ENCODE peak calls at places on chromosomes 6 and 20, in six cellular contexts. One of them, this sample, is unnamed.

GRCh38 chr6:166415306-166415705 is 32.6 kb upstream of the MPC1 start:
- DNase-seq in IMR-90: no peak
- DNase-seq in GM23338: no peak
- DNase-seq in H1: no peak
- DNase-seq in SK-N-SH: no peak
- DNase-seq in neural progenitor cell: no peak
- DNase-seq in this sample: peak; percentile 69

GRCh38 chr6:116102856-116103255 is 2.2 kb downstream of the NT5DC1 start:
- DNase-seq in H1: no peak
- DNase-seq in GM23338: no peak
- DNase-seq in neural progenitor cell: no peak
- DNase-seq in SK-N-SH: no peak
- DNase-seq in IMR-90: no peak
- DNase-seq in this sample: no peak

GRCh38 chr20:43955244-43956191 is 40.9 kb downstream of the TOX2 start:
- DNase-seq in H1: no peak
- DNase-seq in IMR-90: peak; percentile 92
- DNase-seq in GM23338: no peak
- DNase-seq in SK-N-SH: no peak
- DNase-seq in neural progenitor cell: no peak
- DNase-seq in this sample: peak; percentile 77

GRCh38 chr20:16397053-16397452 is 176.2 kb downstream of the KIF16B start:
- DNase-seq in GM23338: no peak
- DNase-seq in H1: no peak
- DNase-seq in neural progenitor cell: no peak
- DNase-seq in IMR-90: no peak
- DNase-seq in SK-N-SH: no peak
- DNase-seq in this sample: no peak

GRCh38 chr6:123855493-123855892 is 51.8 kb downstream of the NKAIN2 start:
- DNase-seq in H1: no peak
- DNase-seq in SK-N-SH: no peak
- DNase-seq in IMR-90: no peak
- DNase-seq in neural progenitor cell: no peak
- DNase-seq in GM23338: no peak
- DNase-seq in this sample: no peak

GRCh38 chr6:63180367-63180766 is 30.9 kb upstream of the FKBP1C start:
- DNase-seq in SK-N-SH: no peak
- DNase-seq in neural progenitor cell: no peak
- DNase-seq in IMR-90: no peak
- DNase-seq in GM23338: no peak
- DNase-seq in H1: no peak
- DNase-seq in this sample: no peak

GRCh38 chr20:52996726-52997125 is 24.6 kb downstream of the TSHZ2 start:
- DNase-seq in GM23338: no peak
- DNase-seq in neural progenitor cell: peak; percentile 9
- DNase-seq in IMR-90: no peak
- DNase-seq in H1: no peak
- DNase-seq in SK-N-SH: no peak
- DNase-seq in this sample: no peak

GRCh38 chr20:34781250-34781649 is 44.2 kb downstream of the NCOA6 start:
- DNase-seq in IMR-90: no peak
- DNase-seq in SK-N-SH: peak; percentile 8
- DNase-seq in H1: no peak
- DNase-seq in GM23338: no peak
- DNase-seq in neural progenitor cell: no peak
- DNase-seq in this sample: no peak

GRCh38 chr6:100088009-100088408 is 94.0 kb upstream of the MCHR2 start:
- DNase-seq in SK-N-SH: no peak
- DNase-seq in H1: no peak
- DNase-seq in neural progenitor cell: no peak
- DNase-seq in GM23338: no peak
- DNase-seq in IMR-90: peak; percentile 73
- DNase-seq in this sample: no peak

GRCh38 chr6:1787894-1788293 is 178.2 kb downstream of the FOXC1 start:
- DNase-seq in IMR-90: peak; percentile 65
- DNase-seq in GM23338: no peak
- DNase-seq in H1: no peak
- DNase-seq in neural progenitor cell: no peak
- DNase-seq in SK-N-SH: no peak
- DNase-seq in this sample: no peak

GRCh38 chr6:67679566-67680296 is 955.4 kb upstream of the ADGRB3 start:
- DNase-seq in H1: no peak
- DNase-seq in SK-N-SH: no peak
- DNase-seq in neural progenitor cell: no peak
- DNase-seq in IMR-90: no peak
- DNase-seq in GM23338: no peak
- DNase-seq in this sample: no peak

GRCh38 chr20:32685541-32686529 is 12.1 kb upstream of the C20orf203 start:
- DNase-seq in GM23338: no peak
- DNase-seq in IMR-90: peak; percentile 93
- DNase-seq in SK-N-SH: peak; percentile 52
- DNase-seq in H1: no peak
- DNase-seq in neural progenitor cell: peak; percentile 56
- DNase-seq in this sample: no peak

GRCh38 chr6:75609639-75610590 is 8.2 kb downstream of the SENP6 start:
- DNase-seq in SK-N-SH: no peak
- DNase-seq in H1: no peak
- DNase-seq in GM23338: peak; percentile 52
- DNase-seq in IMR-90: peak; percentile 77
- DNase-seq in neural progenitor cell: no peak
- DNase-seq in this sample: no peak
- H3K4me3 ChIP-seq in SK-N-SH: no peak overlapping the region
- H3K4me3 ChIP-seq in H1: no peak overlapping the region
- H3K4me3 ChIP-seq in GM23338: no peak overlapping the region
- H3K4me3 ChIP-seq in IMR-90: no peak overlapping the region
- H3K4me3 ChIP-seq in neural progenitor cell: no peak overlapping the region
- H3K4me3 ChIP-seq in this sample: no peak overlapping the region

DNA sequence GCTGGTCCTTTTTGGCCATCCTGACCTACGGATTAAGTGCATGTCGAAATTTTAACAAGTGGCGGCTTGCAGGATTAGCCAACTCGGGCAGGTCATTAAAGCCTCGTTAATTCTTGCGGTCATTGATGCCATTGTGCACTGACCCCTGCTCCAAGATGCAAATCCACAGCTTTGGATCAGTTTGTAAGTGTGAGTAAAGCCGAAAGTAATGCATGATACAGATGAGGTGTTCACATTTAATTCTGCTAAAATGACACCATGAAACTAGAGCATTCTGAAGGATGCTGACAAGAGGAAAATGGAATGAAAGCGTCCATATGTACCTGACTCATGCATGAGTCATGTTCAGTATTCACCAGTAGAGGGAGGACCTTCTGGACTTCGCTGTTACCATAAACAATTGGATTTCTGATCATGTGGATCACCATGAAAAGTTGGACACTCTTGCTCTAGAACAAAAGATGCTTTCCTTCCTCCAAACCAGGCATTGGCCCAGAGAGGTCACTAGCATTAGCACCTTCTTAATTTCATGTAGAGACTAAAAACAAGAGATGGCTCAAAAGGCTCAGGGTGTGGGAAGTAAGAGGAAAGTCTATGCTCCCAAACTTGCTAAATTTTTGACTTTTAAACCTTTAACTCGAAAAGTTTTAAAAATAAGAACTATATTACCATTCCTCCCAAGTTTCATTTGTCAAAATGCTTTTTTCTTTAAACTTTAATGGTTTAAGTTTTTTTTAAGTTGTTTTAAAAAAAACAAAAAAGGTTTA is 48.0 kb downstream of the MUC22 start:
- DNase-seq in IMR-90: peak; percentile 98
- DNase-seq in H1: no peak
- DNase-seq in neural progenitor cell: peak; percentile 83
- DNase-seq in SK-N-SH: peak; percentile 42
- DNase-seq in GM23338: peak; percentile 36
- DNase-seq in this sample: no peak
- TF ChIP-seq CTCF in IMR-90: peak; percentile 51
- TF ChIP-seq CTCF in H1: peak; percentile 14
- TF ChIP-seq CTCF in neural progenitor cell: peak; percentile 56
- TF ChIP-seq CTCF in SK-N-SH: peak; percentile 53
- TF ChIP-seq CTCF in GM23338: peak; percentile 65
- TF ChIP-seq CTCF in this sample: peak; percentile 64

DNA sequence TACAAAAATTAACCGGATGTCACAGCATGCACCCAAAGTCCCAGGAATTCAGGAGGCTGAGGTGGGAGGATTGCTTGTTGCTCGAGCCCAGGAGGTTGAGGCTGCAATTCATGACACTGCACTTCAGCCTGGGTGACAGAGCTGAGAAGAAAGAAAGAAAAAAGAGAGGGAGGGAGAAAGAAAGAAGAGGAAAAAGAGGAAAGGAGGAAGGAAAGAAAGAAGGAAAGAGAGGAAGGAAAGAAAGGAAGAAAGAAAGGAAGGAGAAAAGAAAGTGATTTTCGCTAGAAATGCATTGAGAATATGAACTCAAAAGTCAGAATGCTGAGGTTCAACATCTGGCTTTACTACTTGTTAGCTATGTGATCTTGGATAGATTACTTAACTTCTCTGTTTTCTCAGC is 6.6 kb downstream of the SENP6 start:
- DNase-seq in neural progenitor cell: no peak
- DNase-seq in H1: no peak
- DNase-seq in SK-N-SH: no peak
- DNase-seq in GM23338: no peak
- DNase-seq in IMR-90: no peak
- DNase-seq in this sample: no peak
- H4K20me1 ChIP-seq in neural progenitor cell: peaks cover 66% of the 10 kb centered on the region
- H4K20me1 ChIP-seq in H1: peaks cover 20% of the 10 kb centered on the region
- H4K20me1 ChIP-seq in SK-N-SH: peaks cover 100% of the 10 kb centered on the region
- H4K20me1 ChIP-seq in GM23338: peaks cover 37% of the 10 kb centered on the region
- H4K20me1 ChIP-seq in IMR-90: peaks cover 91% of the 10 kb centered on the region
- H4K20me1 ChIP-seq in this sample: peaks cover 80% of the 10 kb centered on the region

DNA sequence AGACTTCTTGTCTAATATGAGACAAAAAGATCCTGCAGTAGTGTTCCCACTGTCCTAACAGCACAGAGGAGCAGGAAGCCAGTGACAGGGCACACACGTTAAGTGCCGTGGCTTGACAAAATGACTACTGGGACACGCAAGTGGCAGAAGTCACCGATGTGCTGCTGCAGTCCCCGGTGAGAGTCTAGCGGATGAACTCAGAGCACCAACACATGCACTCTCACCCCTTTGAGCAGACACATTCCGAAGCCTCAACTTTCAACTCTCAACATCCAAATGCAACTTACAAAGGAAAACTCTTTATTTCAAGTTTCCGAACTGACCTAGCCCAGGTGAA is 894 bp downstream of the LAMA4 start:
- DNase-seq in H1: no peak
- DNase-seq in GM23338: no peak
- DNase-seq in IMR-90: no peak
- DNase-seq in SK-N-SH: peak; percentile 50
- DNase-seq in neural progenitor cell: peak; percentile 17
- DNase-seq in this sample: no peak
- H3K4me3 ChIP-seq in H1: peak overlapping the region; percentile 73
- H3K4me3 ChIP-seq in GM23338: peak overlapping the region; percentile 88
- H3K4me3 ChIP-seq in IMR-90: peak overlapping the region; percentile 89
- H3K4me3 ChIP-seq in SK-N-SH: peak overlapping the region; percentile 63
- H3K4me3 ChIP-seq in neural progenitor cell: peak overlapping the region; percentile 56
- H3K4me3 ChIP-seq in this sample: no peak overlapping the region

GRCh38 chr6:73985891-73986290 is 289.9 kb downstream of the CD109 start:
- DNase-seq in neural progenitor cell: peak; percentile 39
- DNase-seq in IMR-90: no peak
- DNase-seq in SK-N-SH: no peak
- DNase-seq in H1: peak; percentile 7
- DNase-seq in GM23338: peak; percentile 43
- DNase-seq in this sample: no peak
- TF ChIP-seq CTCF in neural progenitor cell: peak; percentile 41
- TF ChIP-seq CTCF in IMR-90: no peak
- TF ChIP-seq CTCF in SK-N-SH: no peak
- TF ChIP-seq CTCF in H1: peak; percentile 80
- TF ChIP-seq CTCF in GM23338: peak; percentile 50
- TF ChIP-seq CTCF in this sample: no peak

GRCh38 chr20:57698867-57699275 is 10.9 kb downstream of the PMEPA1 start:
- DNase-seq in SK-N-SH: no peak
- DNase-seq in H1: no peak
- DNase-seq in IMR-90: no peak
- DNase-seq in GM23338: no peak
- DNase-seq in neural progenitor cell: no peak
- DNase-seq in this sample: no peak

GRCh38 chr20:57695940-57696339 is 13.9 kb downstream of the PMEPA1 start:
- DNase-seq in IMR-90: no peak
- DNase-seq in GM23338: no peak
- DNase-seq in SK-N-SH: no peak
- DNase-seq in H1: no peak
- DNase-seq in neural progenitor cell: no peak
- DNase-seq in this sample: no peak

GRCh38 chr20:57698191-57698866 is 11.5 kb downstream of the PMEPA1 start:
- DNase-seq in GM23338: no peak
- DNase-seq in SK-N-SH: peak; percentile 57
- DNase-seq in neural progenitor cell: no peak
- DNase-seq in IMR-90: peak; percentile 98
- DNase-seq in H1: no peak
- DNase-seq in this sample: no peak

GRCh38 chr20:57696401-57696961 is 13.3 kb downstream of the PMEPA1 start:
- DNase-seq in GM23338: no peak
- DNase-seq in IMR-90: no peak
- DNase-seq in H1: no peak
- DNase-seq in SK-N-SH: no peak
- DNase-seq in neural progenitor cell: no peak
- DNase-seq in this sample: no peak

DNA sequence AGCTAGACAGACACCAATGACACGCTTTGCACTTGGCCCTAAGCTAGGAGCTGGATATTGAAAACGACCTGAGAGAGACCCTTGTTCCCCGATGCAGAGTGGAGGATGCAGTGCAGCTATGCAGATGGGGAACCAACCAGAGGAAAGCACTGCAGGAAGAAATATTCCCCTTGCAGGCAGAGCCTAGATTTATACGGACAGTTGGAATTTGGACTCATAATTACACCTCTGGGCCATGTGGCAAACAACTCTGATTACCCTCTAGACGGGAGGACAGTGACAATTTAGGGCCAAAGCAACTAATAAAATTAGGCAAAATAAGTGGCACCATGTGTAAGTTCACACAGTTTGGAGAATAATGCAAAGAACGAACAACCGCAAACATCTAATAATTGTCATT is 12.3 kb downstream of the PMEPA1 start:
- DNase-seq in H1: no peak
- DNase-seq in neural progenitor cell: no peak
- DNase-seq in GM23338: no peak
- DNase-seq in SK-N-SH: no peak
- DNase-seq in IMR-90: no peak
- DNase-seq in this sample: no peak
- H4K20me1 ChIP-seq in H1: peaks cover 50% of the 10 kb centered on the region
- H4K20me1 ChIP-seq in neural progenitor cell: no peaks in the 10 kb centered on the region
- H4K20me1 ChIP-seq in GM23338: peaks cover 81% of the 10 kb centered on the region
- H4K20me1 ChIP-seq in SK-N-SH: peaks cover 42% of the 10 kb centered on the region
- H4K20me1 ChIP-seq in IMR-90: peaks cover 83% of the 10 kb centered on the region
- H4K20me1 ChIP-seq in this sample: peaks cover 8% of the 10 kb centered on the region

DNA sequence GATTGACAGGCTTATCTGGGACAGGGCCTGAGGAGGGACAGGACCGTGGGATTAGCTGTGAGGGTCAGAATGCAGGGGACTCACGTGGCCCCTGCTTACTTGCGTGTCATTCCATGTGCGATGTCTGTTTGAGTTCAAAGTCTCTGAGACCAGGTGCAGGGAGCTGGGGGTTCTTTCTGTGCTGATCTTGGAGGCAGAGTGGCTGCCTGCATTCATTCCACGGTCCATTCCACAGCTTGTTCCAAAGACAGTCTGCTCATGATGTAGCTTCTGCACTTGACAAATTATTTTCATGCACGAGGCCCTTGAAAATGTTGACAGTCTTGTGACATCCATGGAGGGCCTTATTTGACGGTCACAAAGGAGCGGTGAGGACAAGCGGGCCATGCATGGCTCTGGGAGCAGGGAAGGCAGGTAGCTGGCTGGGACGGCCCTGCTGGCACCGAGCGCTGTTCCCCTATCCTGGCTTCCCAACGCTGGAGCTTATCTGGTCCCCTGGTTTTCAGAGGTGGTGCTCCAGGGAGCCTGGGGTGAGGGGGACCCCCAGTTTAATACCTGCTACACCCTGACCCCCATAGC is 156.3 kb upstream of the RNF24 start:
- DNase-seq in neural progenitor cell: peak; percentile 40
- DNase-seq in H1: no peak
- DNase-seq in GM23338: peak; percentile 41
- DNase-seq in IMR-90: peak; percentile 21
- DNase-seq in SK-N-SH: peak; percentile 49
- DNase-seq in this sample: no peak
- H3K4me3 ChIP-seq in neural progenitor cell: peak overlapping the region; percentile 50
- H3K4me3 ChIP-seq in H1: peak overlapping the region; percentile 66
- H3K4me3 ChIP-seq in GM23338: peak overlapping the region; percentile 71
- H3K4me3 ChIP-seq in IMR-90: peak overlapping the region; percentile 50
- H3K4me3 ChIP-seq in SK-N-SH: peak overlapping the region; percentile 63
- H3K4me3 ChIP-seq in this sample: no peak overlapping the region